ENCODE peak calls at places on chromosomes 6 and 20, in six cellular contexts. W is stromal cell of bone marrow; L is stimulated activated CD8-positive, alpha-beta memory T cell treated with anti-CD3 and anti-CD28 coated beads, Interleukin-15, amount 100 ng/mL, for 24 hours; T is hypothalamus; H is stimulated activated CD4-positive, alpha-beta T cell treated with anti-CD3 and anti-CD28 coated beads, Interleukin-15, amount 100 ng/mL, for 1 hour; G is NCI-H345. J is an unnamed sample.

GRCh38 chr6:4224082-4224978 is 89.0 kb upstream of the ECI2 start:
- DNase-seq in T (no peak), G (no peak), L (no peak), H (no peak), W (no peak), J (no peak)

GRCh38 chr6:44733868-44734267 is 346.4 kb downstream of the CDC5L start:
- DNase-seq in L (no peak), H (no peak), W (no peak), T (no peak), G (no peak), J (no peak)

GRCh38 chr20:58921564-58921963 is 59.5 kb upstream of the NELFCD start:
- DNase-seq in H (no peak), W (no peak), G (peak; percentile 78), T (no peak), L (no peak), J (no peak)

GRCh38 chr6:134748484-134748883 is 201.4 kb downstream of the ALDH8A1 start:
- DNase-seq in G (no peak), L (no peak), H (no peak), W (no peak), T (no peak), J (no peak)

GRCh38 chr6:32416031-32416430 is 9.1 kb upstream of the BTNL2 start:
- DNase-seq in L (no peak), H (no peak), T (no peak), W (no peak), G (no peak), J (no peak)

GRCh38 chr6:35960192-35960591 is 39.3 kb upstream of the SRPK1 start:
- DNase-seq in G (no peak), L (no peak), W (no peak), T (no peak), H (no peak), J (no peak)

GRCh38 chr6:39420300-39421265 is 98.1 kb upstream of the KCNK16 start:
- DNase-seq in W (no peak), T (no peak), G (no peak), L (no peak), H (no peak), J (no peak)

GRCh38 chr20:1273366-1273765 is 7.3 kb downstream of the SNPH start:
- DNase-seq in G (no peak), H (no peak), L (no peak), T (no peak), W (no peak), J (no peak)

GRCh38 chr20:36045373-36045714 is 77.0 kb downstream of the CNBD2 start:
- DNase-seq in L (no peak), H (no peak), T (no peak), W (no peak), G (no peak), J (no peak)

GRCh38 chr6:127843582-127843981 is 57.3 kb downstream of the THEMIS start:
- DNase-seq in W (no peak), H (no peak), L (no peak), G (no peak), T (no peak), J (no peak)

GRCh38 chr6:113476937-113477839 is 380.0 kb upstream of the MARCKS start:
- DNase-seq in G (peak; percentile 5), L (no peak), W (peak; percentile 75), T (no peak), H (no peak), J (no peak)

GRCh38 chr6:170095273-170095976 is 195.5 kb downstream of the DLL1 start:
- DNase-seq in W (no peak), G (no peak), L (no peak), H (no peak), T (no peak), J (no peak)

GRCh38 chr6:134217110-134217509 is 100.8 kb downstream of the SGK1 start:
- DNase-seq in L (no peak), H (no peak), W (peak; percentile 11), T (no peak), G (no peak), J (no peak)

GRCh38 chr6:158649289-158650143 is at the start of gene SYTL3:
- DNase-seq in T (no peak), H (peak; percentile 37), W (peak; percentile 64), L (peak; percentile 47), G (peak; percentile 31), J (no peak)

GRCh38 chr6:165850434-165851019 is 187.5 kb upstream of the PDE10A start:
- DNase-seq in W (peak; percentile 31), G (peak; percentile 38), L (peak; percentile 30), T (no peak), H (no peak), J (peak; percentile 31)

GRCh38 chr6:35677456-35677855 is 11.3 kb downstream of the FKBP5 start:
- DNase-seq in W (no peak), G (no peak), H (no peak), L (no peak), T (no peak), J (no peak)

GRCh38 chr20:24987244-24987643 is 5.3 kb downstream of the APMAP start:
- DNase-seq in W (no peak), G (peak; percentile 31), T (no peak), L (no peak), H (no peak), J (no peak)

GRCh38 chr6:33696076-33696475 is 15.4 kb downstream of the UQCC2 start:
- DNase-seq in G (no peak), H (no peak), T (no peak), W (no peak), L (no peak), J (no peak)

J was measured in D721Med.